ENCODE peak calls at places on chromosomes 13 and 19, in four cellular contexts. I is HepG2, Q is A549, P is K562. C is an unnamed sample.

GRCh38 chr19:51094696-51095279 is 12.1 kb upstream of the KLK14 start:
- DNase-seq in I (peak; percentile 13), P (peak; percentile 85), Q (peak; percentile 62), C (peak; percentile 83)

GRCh38 chr13:28324181-28324789 is 170.6 kb downstream of the FLT1 start:
- DNase-seq in I (peak; percentile 50), P (peak; percentile 43), Q (peak; percentile 38), C (peak; percentile 51)

GRCh38 chr13:37647038-37647650 is 48.6 kb upstream of the POSTN start:
- DNase-seq in P (no peak), Q (no peak), I (no peak), C (no peak)

GRCh38 chr19:44660081-44660480 is 11.2 kb upstream of the CEACAM19 start:
- DNase-seq in Q (no peak), I (no peak), P (no peak), C (no peak)

GRCh38 chr13:67258482-67258881 is 28.3 kb upstream of the PCDH9 start:
- DNase-seq in Q (no peak), I (no peak), P (no peak), C (peak; percentile 36)

GRCh38 chr13:52751196-52751595 is 11.6 kb upstream of the CNMD start:
- DNase-seq in P (no peak), Q (no peak), I (no peak), C (no peak)

GRCh38 chr19:39494661-39495060 is 4.1 kb upstream of the DLL3 start:
- DNase-seq in I (no peak), P (no peak), Q (no peak), C (no peak)

GRCh38 chr13:100235311-100235901 is 146.5 kb downstream of the PCCA start:
- DNase-seq in Q (peak; percentile 23), I (peak; percentile 60), P (peak; percentile 13), C (no peak)

GRCh38 chr13:72565893-72566292 is 161.5 kb downstream of the MZT1 start:
- DNase-seq in Q (no peak), I (peak; percentile 29), P (no peak), C (no peak)

GRCh38 chr19:19485161-19485997 is 30.0 kb downstream of the TSSK6 start:
- DNase-seq in P (no peak), I (no peak), Q (no peak), C (no peak)

GRCh38 chr13:110421061-110421460 is 114.0 kb downstream of the COL4A2 start:
- DNase-seq in P (no peak), I (no peak), Q (no peak), C (no peak)

GRCh38 chr19:55640577-55641375 is at the start of gene ZNF580:
- DNase-seq in I (peak; percentile 40), Q (peak; percentile 88), P (peak; percentile 80), C (peak; percentile 86)

GRCh38 chr19:6047741-6048231 is 62.5 kb downstream of the RFX2 start:
- DNase-seq in Q (no peak), P (peak; percentile 60), I (peak; percentile 70), C (no peak)

GRCh38 chr19:38323276-38323675 is 3.6 kb downstream of the KCNK6 start:
- DNase-seq in P (no peak), Q (no peak), I (no peak), C (no peak)

GRCh38 chr19:41699231-41699967 is 9.0 kb upstream of the CEACAM5 start:
- DNase-seq in P (no peak), I (no peak), Q (peak; percentile 72), C (no peak)

GRCh38 chr19:33703821-33704220 is 82.1 kb downstream of the CHST8 start:
- DNase-seq in P (no peak), I (no peak), Q (no peak), C (no peak)

GRCh38 chr19:29650988-29651387 is 14.3 kb upstream of the PLEKHF1 start:
- DNase-seq in I (no peak), P (no peak), Q (no peak), C (no peak)

GRCh38 chr13:20160346-20161274 is at the start of gene GJA3:
- DNase-seq in Q (peak; percentile 13), P (peak; percentile 67), I (no peak), C (no peak)

GRCh38 chr13:97855570-97855970 is 97.9 kb upstream of the IPO5 start:
- DNase-seq in I (peak; percentile 55), Q (peak; percentile 47), P (peak; percentile 58), C (no peak)

GRCh38 chr13:23871616-23872220 is 17.5 kb downstream of the MIPEP start:
- DNase-seq in Q (no peak), I (peak; percentile 39), P (peak; percentile 12), C (no peak)

GRCh38 chr19:55146078-55146647 is 2.8 kb downstream of the TNNT1 start:
- DNase-seq in P (peak; percentile 88), I (no peak), Q (peak; percentile 91), C (peak; percentile 80)

GRCh38 chr13:93411281-93411680 is 184.7 kb downstream of the GPC6 start:
- DNase-seq in I (no peak), Q (no peak), P (no peak), C (no peak)

GRCh38 chr19:5891938-5892771 is 11.4 kb downstream of the NDUFA11 start:
- DNase-seq in I (no peak), Q (peak; percentile 33), P (peak; percentile 69), C (no peak)

GRCh38 chr13:44117351-44117750 is 237.6 kb downstream of the LACC1 start:
- DNase-seq in I (no peak), P (no peak), Q (no peak), C (no peak)

GRCh38 chr19:14563989-14564650 is 7.7 kb downstream of the NDUFB7 start:
- DNase-seq in P (peak; percentile 99), Q (peak; percentile 11), I (no peak), C (peak; percentile 83)

GRCh38 chr13:84137292-84137691 is 255.0 kb upstream of the SLITRK1 start:
- DNase-seq in Q (no peak), I (no peak), P (no peak), C (no peak)

GRCh38 chr19:1130801-1131717 is 27.3 kb downstream of the GPX4 start:
- DNase-seq in P (no peak), Q (no peak), I (no peak), C (no peak)

GRCh38 chr19:18610556-18611326 is 1.9 kb upstream of the TMEM59L start:
- DNase-seq in P (no peak), Q (no peak), I (peak; percentile 85), C (no peak)

GRCh38 chr13:25489238-25489637 is 117.5 kb downstream of the ATP8A2 start:
- DNase-seq in Q (no peak), P (no peak), I (no peak), C (no peak)

GRCh38 chr13:30159446-30159839 is 147.9 kb downstream of the KATNAL1 start:
- DNase-seq in Q (no peak), I (no peak), P (no peak), C (no peak)

GRCh38 chr13:31824705-31825512 is 85.6 kb downstream of the RXFP2 start:
- DNase-seq in P (no peak), Q (no peak), I (no peak), C (no peak)

GRCh38 chr19:31418692-31419430 is 69.6 kb upstream of the TSHZ3 start:
- DNase-seq in P (no peak), I (no peak), Q (no peak), C (peak; percentile 92)

GRCh38 chr13:54591540-54591939 is 1562.9 kb downstream of the OLFM4 start:
- DNase-seq in P (no peak), I (no peak), Q (no peak), C (no peak)

GRCh38 chr19:16470911-16471811 is 609 bp downstream of the EPS15L1 start:
- DNase-seq in P (no peak), I (no peak), Q (no peak), C (no peak)

GRCh38 chr19:48480151-48480475 is 10.9 kb downstream of the CYTH2 start:
- DNase-seq in I (no peak), P (no peak), Q (no peak), C (no peak)

GRCh38 chr19:9848060-9848459 is 12.9 kb downstream of the PIN1 start:
- DNase-seq in Q (no peak), P (no peak), I (no peak), C (no peak)
- TF ChIP-seq RNF2 in Q (no peak), P (no peak), I (no peak), C (no peak)

DNA sequence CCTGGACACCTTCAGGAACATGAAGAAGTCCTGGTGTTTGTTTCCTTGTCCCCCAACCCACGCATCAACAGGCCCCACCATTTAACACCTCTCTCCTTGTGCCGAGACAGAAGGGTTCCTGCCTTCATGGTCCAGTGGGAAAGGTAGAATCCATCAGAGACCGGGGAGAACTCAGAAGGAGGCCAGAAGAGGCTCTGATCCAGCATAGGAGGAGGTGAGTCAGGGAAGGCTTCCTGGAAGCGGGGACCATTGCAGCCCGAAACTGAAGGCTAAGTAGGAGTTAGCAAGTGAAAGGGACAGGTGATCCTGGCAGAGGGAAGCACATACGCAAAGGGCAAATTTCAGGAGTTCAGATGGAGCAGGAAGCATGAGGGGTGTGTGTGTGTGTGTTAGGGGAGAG is 484 bp downstream of the ICAM3 start:
- DNase-seq in I (no peak), P (no peak), Q (no peak), C (no peak)
- H3K4me3 ChIP-seq in I (no peak overlapping the region), P (no peak overlapping the region), Q (no peak overlapping the region), C (no peak overlapping the region)

DNA sequence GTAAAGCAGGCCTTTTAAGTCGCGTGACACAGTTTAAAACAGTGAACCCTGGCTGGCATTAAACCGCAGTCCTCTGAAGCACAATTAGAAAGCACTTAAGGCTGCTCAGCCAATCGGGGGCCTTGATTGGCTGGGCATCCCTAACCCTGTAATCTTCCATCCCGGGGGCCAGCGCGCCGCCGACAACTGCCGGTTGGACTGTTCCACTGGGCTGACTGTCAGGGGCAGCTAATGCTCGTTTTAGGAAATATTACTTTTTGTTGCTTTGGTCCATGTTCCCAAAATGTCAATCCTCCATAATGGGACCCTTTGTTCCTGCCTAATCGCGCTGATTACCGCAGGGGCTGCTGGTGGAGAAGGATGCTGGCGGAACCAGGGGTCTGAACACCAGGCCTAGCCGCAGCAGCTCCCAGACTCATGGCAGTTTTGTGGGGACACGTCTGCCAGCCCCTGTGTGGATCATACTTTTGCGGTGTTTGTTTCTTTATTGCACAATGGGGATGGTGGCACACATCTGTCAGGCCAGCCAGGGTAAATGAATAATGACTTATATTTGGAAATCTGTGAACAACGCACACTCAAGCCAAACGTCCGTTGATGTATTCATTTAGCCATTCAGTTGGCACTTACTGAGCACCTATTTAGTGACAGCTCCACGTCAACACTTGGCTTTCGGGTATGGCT is 127.1 kb upstream of the SPACA7 start:
- DNase-seq in P (no peak), I (no peak), Q (no peak), C (no peak)
- TF ChIP-seq RNF2 in P (no peak), I (no peak), Q (no peak), C (no peak)

GRCh38 chr13:80363890-80364503 is 23.1 kb upstream of the SPRY2 start:
- DNase-seq in I (peak; percentile 18), P (no peak), Q (no peak), C (no peak)
- H3K4me3 ChIP-seq in I (no peak overlapping the region), P (no peak overlapping the region), Q (no peak overlapping the region), C (no peak overlapping the region)

C was measured in H1.